ENCODE peak calls at places on chromosomes 2 and 18, in nine cellular contexts. S, T, X, E, I, V, J, H and R are unnamed samples.

GRCh38 chr2:165793779-165794519 is at the start of gene GALNT3:
- DNase-seq in S (peak), T (peak), X (no peak), E (no peak), I (no peak), V (peak), J (no peak), H (peak), R (peak)

GRCh38 chr2:128416781-128417180 is 98.1 kb upstream of the HS6ST1 start:
- DNase-seq in S (no peak), T (no peak), X (no peak), E (no peak), I (no peak), V (no peak), J (no peak), H (no peak), R (peak)

GRCh38 chr2:45904931-45905642 is 253.6 kb downstream of the PRKCE start:
- DNase-seq in S (no peak), T (no peak), X (no peak), E (no peak), I (peak), V (no peak), J (no peak), H (peak), R (no peak)

GRCh38 chr2:238423561-238424312 is 3.0 kb upstream of the ASB1 start:
- DNase-seq in S (no peak), T (no peak), X (no peak), E (no peak), I (peak), V (no peak), J (no peak), H (no peak), R (no peak)

GRCh38 chr2:54671875-54672586 is 51.4 kb upstream of the EML6 start:
- DNase-seq in S (no peak), T (no peak), X (no peak), E (no peak), I (no peak), V (no peak), J (no peak), H (no peak), R (no peak)

GRCh38 chr2:200795044-200795443 is 16.7 kb upstream of the BZW1 start:
- DNase-seq in S (no peak), T (no peak), X (peak), E (peak), I (peak), V (no peak), J (no peak), H (no peak), R (peak)

GRCh38 chr18:48993586-48993985 is 42.8 kb upstream of the SMAD7 start:
- DNase-seq in S (no peak), T (no peak), X (no peak), E (no peak), I (no peak), V (no peak), J (no peak), H (no peak), R (no peak)

GRCh38 chr2:25851740-25852503 is 26.4 kb downstream of the ASXL2 start:
- DNase-seq in S (peak), T (no peak), X (peak), E (peak), I (peak), V (peak), J (no peak), H (peak), R (peak)

GRCh38 chr18:13425357-13426095 is 207.0 kb downstream of the LDLRAD4 start:
- DNase-seq in S (no peak), T (no peak), X (peak), E (no peak), I (no peak), V (peak), J (no peak), H (peak), R (no peak)

GRCh38 chr2:141437521-141437920 is 693.3 kb downstream of the LRP1B start:
- DNase-seq in S (no peak), T (no peak), X (no peak), E (no peak), I (no peak), V (no peak), J (no peak), H (no peak), R (no peak)

GRCh38 chr18:11673560-11673959 is 15.5 kb upstream of the GNAL start:
- DNase-seq in S (no peak), T (no peak), X (no peak), E (no peak), I (no peak), V (no peak), J (no peak), H (no peak), R (no peak)

GRCh38 chr2:238900511-238900910 is 52.6 kb downstream of the TWIST2 start:
- DNase-seq in S (no peak), T (no peak), X (no peak), E (no peak), I (peak), V (no peak), J (no peak), H (no peak), R (no peak)